ENCODE peak calls at places on chromosomes 11 and 22, in ten cellular contexts. K, Q, Y, J, G, F, Z, W, T and C are unnamed samples.

GRCh38 chr22:41957941-41958556 is 6.1 kb downstream of the SMIM45 start:
- DNase-seq in K (peak; percentile 57), Q (no peak), Y (no peak), J (no peak), G (no peak), F (no peak), Z (no peak), W (no peak), T (no peak), C (no peak)

GRCh38 chr11:69443968-69444364 is 37.5 kb upstream of the LINC01488 start:
- DNase-seq in K (no peak), Q (no peak), Y (peak; percentile 41), J (no peak), G (no peak), F (no peak), Z (peak; percentile 41), W (peak; percentile 80), T (no peak), C (no peak)

GRCh38 chr22:30695351-30695762 is 683 bp downstream of the OSBP2 start:
- DNase-seq in K (no peak), Q (no peak), Y (no peak), J (no peak), G (no peak), F (no peak), Z (no peak), W (no peak), T (no peak), C (no peak)

GRCh38 chr11:8359521-8359920 is 95.8 kb upstream of the LMO1 start:
- DNase-seq in K (no peak), Q (no peak), Y (no peak), J (no peak), G (no peak), F (no peak), Z (no peak), W (no peak), T (no peak), C (no peak)

GRCh38 chr22:48834404-48834803 is 993.3 kb downstream of the BRD1 start:
- DNase-seq in K (no peak), Q (no peak), Y (no peak), J (no peak), G (no peak), F (no peak), Z (no peak), W (no peak), T (no peak), C (no peak)

GRCh38 chr11:112734207-112734606 is 227.0 kb upstream of the NCAM1 start:
- DNase-seq in K (peak; percentile 52), Q (peak; percentile 52), Y (peak; percentile 5), J (no peak), G (no peak), F (no peak), Z (peak; percentile 20), W (peak; percentile 20), T (peak; percentile 76), C (peak; percentile 68)

GRCh38 chr11:118913411-118914125 is 12.2 kb downstream of the BCL9L start:
- DNase-seq in K (no peak), Q (no peak), Y (no peak), J (no peak), G (no peak), F (peak; percentile 52), Z (no peak), W (no peak), T (peak; percentile 11), C (no peak)

GRCh38 chr11:64021742-64022067 is 14.0 kb upstream of the FLRT1 start:
- DNase-seq in K (peak; percentile 60), Q (no peak), Y (no peak), J (no peak), G (no peak), F (no peak), Z (peak; percentile 28), W (no peak), T (peak; percentile 61), C (no peak)

GRCh38 chr22:40194656-40195055 is 16.9 kb downstream of the TNRC6B start:
- DNase-seq in K (peak; percentile 48), Q (no peak), Y (no peak), J (no peak), G (no peak), F (no peak), Z (no peak), W (no peak), T (no peak), C (peak; percentile 54)

GRCh38 chr22:36156515-36157419 is 3.8 kb downstream of the APOL3 start:
- DNase-seq in K (peak; percentile 72), Q (peak; percentile 43), Y (peak; percentile 81), J (no peak), G (peak; percentile 82), F (peak; percentile 77), Z (peak; percentile 52), W (peak; percentile 92), T (peak; percentile 71), C (no peak)

GRCh38 chr11:133577403-133577802 is 45.1 kb upstream of the OPCML start:
- DNase-seq in K (no peak), Q (no peak), Y (no peak), J (no peak), G (no peak), F (no peak), Z (no peak), W (no peak), T (no peak), C (no peak)

GRCh38 chr11:133581091-133581490 is 48.8 kb upstream of the OPCML start:
- DNase-seq in K (no peak), Q (no peak), Y (no peak), J (no peak), G (no peak), F (no peak), Z (no peak), W (no peak), T (no peak), C (no peak)

GRCh38 chr11:133579165-133580031 is 47.1 kb upstream of the OPCML start:
- DNase-seq in K (peak; percentile 69), Q (peak; percentile 49), Y (no peak), J (no peak), G (no peak), F (no peak), Z (no peak), W (no peak), T (no peak), C (no peak)

GRCh38 chr11:133570376-133570775 is 38.1 kb upstream of the OPCML start:
- DNase-seq in K (no peak), Q (no peak), Y (no peak), J (no peak), G (no peak), F (no peak), Z (peak; percentile 41), W (no peak), T (no peak), C (no peak)

GRCh38 chr11:133576351-133576750 is 44.0 kb upstream of the OPCML start:
- DNase-seq in K (peak; percentile 89), Q (peak; percentile 86), Y (no peak), J (no peak), G (peak; percentile 13), F (no peak), Z (no peak), W (no peak), T (no peak), C (no peak)
- TF ChIP-seq CTCF in K (peak; percentile 82), Q (peak; percentile 78), Y (peak; percentile 1), J (peak; percentile 50), G (peak; percentile 6), F (no peak), Z (no peak), W (no peak), T (no peak), C (no peak)

GRCh38 chr11:17406818-17407149 is 18.3 kb upstream of the KCNJ11 start:
- DNase-seq in K (no peak), Q (no peak), Y (no peak), J (no peak), G (no peak), F (no peak), Z (no peak), W (no peak), T (no peak), C (no peak)

GRCh38 chr11:17407575-17407974 is 19.1 kb upstream of the KCNJ11 start:
- DNase-seq in K (no peak), Q (no peak), Y (no peak), J (no peak), G (no peak), F (no peak), Z (no peak), W (no peak), T (no peak), C (no peak)

GRCh38 chr11:17408026-17408425 is 19.6 kb upstream of the KCNJ11 start:
- DNase-seq in K (no peak), Q (no peak), Y (no peak), J (no peak), G (no peak), F (no peak), Z (no peak), W (no peak), T (no peak), C (no peak)

GRCh38 chr11:17410606-17411379 is 22.3 kb upstream of the KCNJ11 start:
- DNase-seq in K (no peak), Q (no peak), Y (no peak), J (no peak), G (no peak), F (peak; percentile 35), Z (no peak), W (no peak), T (no peak), C (no peak)

GRCh38 chr11:17408641-17409040 is 20.2 kb upstream of the KCNJ11 start:
- DNase-seq in K (no peak), Q (no peak), Y (no peak), J (no peak), G (no peak), F (no peak), Z (no peak), W (no peak), T (no peak), C (no peak)
- TF ChIP-seq CTCF in K (no peak), Q (no peak), Y (no peak), J (no peak), G (no peak), F (no peak), Z (no peak), W (no peak), T (no peak), C (no peak)

DNA sequence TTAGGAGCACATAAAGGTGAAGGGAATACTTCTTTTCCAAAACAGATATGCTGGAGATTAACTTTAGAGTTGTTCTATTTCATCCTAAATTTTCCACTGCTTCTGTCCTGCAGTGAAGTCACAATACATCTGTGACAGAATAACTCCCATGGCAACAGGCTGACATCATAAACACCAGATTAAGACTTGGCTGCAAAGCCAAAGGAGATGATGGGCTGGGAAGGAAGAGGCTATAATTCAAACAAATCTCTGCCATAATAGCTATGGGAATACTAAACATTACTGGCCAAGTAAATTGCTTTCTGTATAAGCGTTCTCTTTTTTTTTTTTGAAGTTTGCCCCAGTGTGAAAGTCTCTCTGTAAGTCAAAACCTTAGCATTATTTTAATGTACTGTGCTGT is 107.7 kb downstream of the CADM1 start:
- DNase-seq in K (no peak), Q (no peak), Y (no peak), J (no peak), G (no peak), F (no peak), Z (no peak), W (no peak), T (no peak), C (no peak)
- TF ChIP-seq CTCF in K (no peak), Q (no peak), Y (no peak), J (no peak), G (no peak), F (no peak), Z (no peak), W (no peak), T (no peak), C (no peak)

DNA sequence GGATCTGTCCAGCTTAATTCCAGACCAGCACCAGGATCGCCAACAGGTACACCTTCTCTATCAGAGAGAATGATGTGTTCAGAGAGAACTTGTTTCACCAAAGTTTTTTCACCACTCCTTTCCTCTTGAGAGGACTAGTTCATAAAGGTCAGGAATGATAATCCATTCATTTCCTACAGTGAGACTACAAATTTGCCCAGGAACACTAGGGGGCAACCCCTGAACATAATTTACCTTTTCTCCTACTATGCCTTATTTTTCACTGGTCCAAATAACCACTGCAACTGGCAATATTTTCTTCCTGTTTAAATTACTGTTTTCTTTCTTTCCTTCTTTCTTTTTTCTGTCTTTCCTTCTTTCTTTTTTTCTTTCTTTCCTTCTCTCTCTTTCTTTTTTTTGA is 22.5 kb downstream of the CAVIN3 start:
- DNase-seq in K (no peak), Q (no peak), Y (no peak), J (no peak), G (no peak), F (no peak), Z (peak; percentile 22), W (peak; percentile 25), T (no peak), C (no peak)
- TF ChIP-seq CTCF in K (peak; percentile 52), Q (no peak), Y (peak; percentile 49), J (peak; percentile 47), G (peak; percentile 39), F (peak; percentile 38), Z (peak; percentile 35), W (peak; percentile 45), T (peak; percentile 28), C (peak; percentile 61)